ENCODE peak calls at places on chromosomes 7 and 10, in five cellular contexts. K, A, U, Z and Y are unnamed samples.

GRCh38 chr7:134941185-134941900 is 45.0 kb upstream of the AGBL3 start:
- DNase-seq in K (peak; percentile 81), A (no peak), U (peak; percentile 19), Z (no peak), Y (no peak)

GRCh38 chr10:96972264-96972663 is 140.2 kb downstream of the LCOR start:
- DNase-seq in K (no peak), A (no peak), U (no peak), Z (no peak), Y (no peak)

GRCh38 chr7:116269466-116269865 is 59.1 kb downstream of the TES start:
- DNase-seq in K (no peak), A (no peak), U (no peak), Z (no peak), Y (no peak)

GRCh38 chr7:877312-878232 is 1.2 kb downstream of the GET4 start:
- DNase-seq in K (no peak), A (no peak), U (peak; percentile 81), Z (no peak), Y (no peak)

GRCh38 chr7:512541-513311 is 6.9 kb downstream of the PDGFA start:
- DNase-seq in K (no peak), A (no peak), U (no peak), Z (no peak), Y (no peak)

GRCh38 chr7:11427686-11428273 is 404.2 kb downstream of the THSD7A start:
- DNase-seq in K (peak; percentile 2), A (no peak), U (peak; percentile 48), Z (no peak), Y (peak; percentile 6)

GRCh38 chr10:125514206-125515162 is 168.5 kb downstream of the TEX36 start:
- DNase-seq in K (peak; percentile 42), A (no peak), U (no peak), Z (no peak), Y (no peak)

GRCh38 chr10:125089486-125089885 is 70.9 kb downstream of the CTBP2 start:
- DNase-seq in K (no peak), A (no peak), U (no peak), Z (no peak), Y (no peak)

GRCh38 chr7:7565746-7566650 is 686 bp upstream of the MIOS start:
- DNase-seq in K (no peak), A (no peak), U (peak; percentile 28), Z (no peak), Y (no peak)

GRCh38 chr10:108180883-108181282 is 1016.4 kb upstream of the SORCS1 start:
- DNase-seq in K (no peak), A (no peak), U (no peak), Z (no peak), Y (no peak)

GRCh38 chr7:157687158-157687557 is 350.4 kb downstream of the DNAJB6 start:
- DNase-seq in K (no peak), A (no peak), U (no peak), Z (no peak), Y (no peak)

GRCh38 chr7:519974-520458 is 370 bp upstream of the PDGFA start:
- DNase-seq in K (no peak), A (no peak), U (peak; percentile 96), Z (no peak), Y (no peak)

GRCh38 chr10:6275022-6275997 is 72.6 kb downstream of the PFKFB3 start:
- DNase-seq in K (peak; percentile 97), A (peak; percentile 49), U (peak; percentile 43), Z (peak; percentile 85), Y (peak; percentile 59)

GRCh38 chr10:110456523-110457091 is 41.1 kb upstream of the DUSP5 start:
- DNase-seq in K (no peak), A (no peak), U (no peak), Z (no peak), Y (no peak)

GRCh38 chr10:22702348-22702747 is 12.0 kb downstream of the PIP4K2A start:
- DNase-seq in K (no peak), A (no peak), U (no peak), Z (no peak), Y (no peak)

GRCh38 chr7:14207711-14208110 is 218.2 kb upstream of the ETV1 start:
- DNase-seq in K (no peak), A (no peak), U (no peak), Z (no peak), Y (no peak)

GRCh38 chr7:159064816-159065130 is 79.9 kb downstream of the VIPR2 start:
- DNase-seq in K (no peak), A (no peak), U (no peak), Z (no peak), Y (no peak)

GRCh38 chr7:16586081-16586874 is 59.3 kb downstream of the ANKMY2 start:
- DNase-seq in K (no peak), A (no peak), U (peak; percentile 40), Z (no peak), Y (no peak)

GRCh38 chr10:133163889-133164815 is 4.1 kb downstream of the KNDC1 start:
- DNase-seq in K (no peak), A (no peak), U (peak; percentile 74), Z (no peak), Y (no peak)

GRCh38 chr10:70575486-70575873 is 27.1 kb downstream of the PRF1 start:
- DNase-seq in K (no peak), A (no peak), U (no peak), Z (no peak), Y (no peak)

GRCh38 chr10:100802196-100802595 is 56.8 kb downstream of the PAX2 start:
- DNase-seq in K (no peak), A (no peak), U (no peak), Z (no peak), Y (no peak)
- H3K27me3 ChIP-seq in K (peaks cover 33% of the 10 kb centered on the region), A (peaks cover 15% of the 10 kb centered on the region), U (peaks cover 15% of the 10 kb centered on the region), Z (peaks cover 6% of the 10 kb centered on the region), Y (no peaks in the 10 kb centered on the region)

DNA sequence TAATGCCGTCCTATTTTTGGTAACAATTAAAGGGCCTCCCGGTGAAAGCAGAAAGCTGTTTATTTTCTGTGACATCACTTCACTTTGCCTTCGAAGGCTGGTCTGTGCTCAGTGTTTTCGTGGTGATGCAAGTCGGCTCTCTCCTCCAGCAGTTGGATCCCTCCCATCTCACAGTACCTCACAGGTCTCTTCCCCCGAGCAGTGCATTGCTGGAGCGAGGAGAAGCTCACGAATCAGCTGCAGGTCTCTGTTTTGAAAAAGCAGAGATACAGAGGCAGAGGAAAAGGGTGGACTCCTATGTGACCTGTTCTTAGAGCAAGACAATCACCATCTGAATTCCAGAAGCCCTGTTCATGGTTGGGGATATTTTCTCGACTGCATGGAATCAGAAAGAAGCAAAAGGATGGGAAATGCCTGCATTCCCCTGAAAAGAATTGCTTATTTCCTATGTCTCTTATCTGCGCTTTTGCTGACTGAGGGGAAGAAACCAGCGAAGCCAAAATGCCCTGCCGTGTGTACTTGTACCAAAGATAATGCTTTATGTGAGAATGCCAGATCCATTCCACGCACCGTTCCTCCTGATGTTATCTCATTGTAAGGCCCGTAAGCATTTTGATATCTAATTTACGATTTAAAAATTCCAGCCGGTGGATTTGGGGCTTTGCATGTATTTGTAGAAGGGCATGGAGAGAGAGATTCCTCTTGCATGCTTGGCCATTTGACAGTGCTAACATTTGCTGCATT is at the start of gene LGI1:
- DNase-seq in K (no peak), A (no peak), U (no peak), Z (no peak), Y (no peak)
- H3K4me3 ChIP-seq in K (no peak within 1 kb of the TSS), A (no peak within 1 kb of the TSS), U (no peak within 1 kb of the TSS), Z (no peak within 1 kb of the TSS), Y (no peak within 1 kb of the TSS)

GRCh38 chr10:122669842-122670241 is 29.8 kb downstream of the C10orf120 start:
- DNase-seq in K (no peak), A (no peak), U (peak; percentile 51), Z (no peak), Y (no peak)
- H3K27me3 ChIP-seq in K (no peaks in the 10 kb centered on the region), A (no peaks in the 10 kb centered on the region), U (no peaks in the 10 kb centered on the region), Z (no peaks in the 10 kb centered on the region), Y (no peaks in the 10 kb centered on the region)

GRCh38 chr10:123135415-123136141 is at the start of gene HMX3:
- DNase-seq in K (no peak), A (no peak), U (peak; percentile 91), Z (no peak), Y (peak; percentile 46)

GRCh38 chr10:123134915-123135414 is 805 bp upstream of the HMX3 start:
- DNase-seq in K (no peak), A (no peak), U (peak; percentile 89), Z (no peak), Y (no peak)

GRCh38 chr10:123132576-123133477 is 2.9 kb upstream of the HMX3 start:
- DNase-seq in K (no peak), A (peak; percentile 40), U (peak; percentile 91), Z (peak; percentile 81), Y (peak; percentile 79)

GRCh38 chr10:123134058-123134914 is 1.5 kb upstream of the HMX3 start:
- DNase-seq in K (no peak), A (no peak), U (peak; percentile 61), Z (no peak), Y (no peak)

GRCh38 chr10:123133511-123133910 is 2.3 kb upstream of the HMX3 start:
- DNase-seq in K (no peak), A (no peak), U (peak; percentile 82), Z (no peak), Y (no peak)
- H3K4me3 ChIP-seq in K (no peak overlapping the region), A (peak overlapping the region; percentile 86), U (peak overlapping the region; percentile 35), Z (no peak overlapping the region), Y (peak overlapping the region; percentile 36)

GRCh38 chr10:101226506-101226887 is 2.8 kb downstream of the LBX1 start:
- DNase-seq in K (no peak), A (no peak), U (peak; percentile 66), Z (no peak), Y (no peak)
- H3K27me3 ChIP-seq in K (peaks cover 77% of the 10 kb centered on the region), A (peaks cover 31% of the 10 kb centered on the region), U (peaks cover 100% of the 10 kb centered on the region), Z (peaks cover 83% of the 10 kb centered on the region), Y (peaks cover 60% of the 10 kb centered on the region)

GRCh38 chr7:2520131-2520807 is 695 bp downstream of the LFNG start:
- DNase-seq in K (no peak), A (no peak), U (peak; percentile 82), Z (no peak), Y (no peak)

GRCh38 chr7:2519119-2519930 is at the start of gene LFNG:
- DNase-seq in K (peak; percentile 35), A (peak; percentile 32), U (peak; percentile 100), Z (peak; percentile 77), Y (peak; percentile 64)

GRCh38 chr7:2517678-2518077 is 1.9 kb upstream of the LFNG start:
- DNase-seq in K (no peak), A (no peak), U (no peak), Z (no peak), Y (no peak)

GRCh38 chr7:2518101-2518500 is 1.5 kb upstream of the LFNG start:
- DNase-seq in K (no peak), A (no peak), U (peak; percentile 74), Z (no peak), Y (no peak)

DNA sequence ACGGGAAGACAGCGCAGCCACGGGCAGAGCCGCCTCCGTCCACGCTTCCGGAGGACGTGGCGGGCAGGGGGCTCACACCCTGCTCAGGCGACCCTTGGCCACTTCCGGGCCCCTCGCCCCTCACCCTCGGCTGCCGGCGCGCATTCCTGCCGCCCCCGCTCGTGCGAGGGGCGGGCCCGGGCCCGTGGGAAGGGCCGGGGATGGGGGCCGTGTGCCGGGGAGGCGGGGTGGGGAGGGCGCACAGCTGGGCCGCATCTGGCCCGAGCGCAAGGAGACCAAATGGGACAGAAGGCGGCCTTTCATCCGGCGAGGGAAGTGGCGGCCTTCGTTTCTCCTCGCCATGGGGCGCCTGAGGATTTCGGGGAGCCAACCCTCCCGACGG is 846 bp upstream of the LFNG start:
- DNase-seq in K (no peak), A (no peak), U (peak; percentile 86), Z (no peak), Y (no peak)
- H3K4me3 ChIP-seq in K (peak overlapping the region; percentile 35), A (peak overlapping the region; percentile 58), U (peak overlapping the region; percentile 63), Z (peak overlapping the region; percentile 68), Y (peak overlapping the region; percentile 58)